ENCODE peak calls at places on chromosomes 2 and 18, in five cellular contexts. E, S, F, C and K are unnamed samples.

GRCh38 chr2:207283356-207283755 is 117.6 kb upstream of the KLF7 start:
- DNase-seq in E (peak), S (no peak), F (peak), C (no peak), K (no peak)

GRCh38 chr2:136004920-136005319 is 19.5 kb upstream of the DARS1 start:
- DNase-seq in E (no peak), S (no peak), F (no peak), C (no peak), K (no peak)

GRCh38 chr2:128250409-128251025 is 68.2 kb downstream of the HS6ST1 start:
- DNase-seq in E (no peak), S (no peak), F (no peak), C (no peak), K (no peak)

GRCh38 chr2:240982821-240983281 is 15.6 kb upstream of the SNED1 start:
- DNase-seq in E (no peak), S (no peak), F (no peak), C (no peak), K (no peak)

GRCh38 chr18:28511421-28511821 is 334.5 kb upstream of the CDH2 start:
- DNase-seq in E (no peak), S (no peak), F (peak), C (peak), K (no peak)

GRCh38 chr2:241773511-241774418 is 2.9 kb upstream of the GAL3ST2 start:
- DNase-seq in E (no peak), S (no peak), F (no peak), C (no peak), K (no peak)

GRCh38 chr2:42809876-42810125 is 17.4 kb upstream of the HAAO start:
- DNase-seq in E (no peak), S (peak), F (no peak), C (peak), K (no peak)

GRCh38 chr2:190863946-190864345 is 16.7 kb upstream of the GLS start:
- DNase-seq in E (no peak), S (no peak), F (no peak), C (no peak), K (no peak)

GRCh38 chr2:12618576-12618975 is 98.2 kb upstream of the TRIB2 start:
- DNase-seq in E (no peak), S (no peak), F (peak), C (no peak), K (no peak)

GRCh38 chr2:49248506-49248905 is 94.2 kb upstream of the FSHR start:
- DNase-seq in E (no peak), S (no peak), F (peak), C (peak), K (no peak)

GRCh38 chr2:198628596-198628995 is 824.2 kb downstream of the PLCL1 start:
- DNase-seq in E (no peak), S (no peak), F (no peak), C (no peak), K (no peak)

GRCh38 chr2:235468978-235469694 is 24.7 kb upstream of the AGAP1 start:
- DNase-seq in E (peak), S (no peak), F (peak), C (peak), K (no peak)

GRCh38 chr2:101771911-101772321 is 74.4 kb downstream of the MAP4K4 start:
- DNase-seq in E (no peak), S (no peak), F (no peak), C (no peak), K (no peak)

GRCh38 chr2:101188683-101189405 is 37.7 kb upstream of the TBC1D8 start:
- DNase-seq in E (no peak), S (no peak), F (peak), C (peak), K (no peak)

GRCh38 chr2:157055660-157056199 is 201.8 kb upstream of the GALNT5 start:
- DNase-seq in E (peak), S (no peak), F (peak), C (peak), K (no peak)

GRCh38 chr2:191646612-191646902 is 31.4 kb upstream of the NABP1 start:
- DNase-seq in E (no peak), S (no peak), F (no peak), C (no peak), K (no peak)

GRCh38 chr2:169933124-169933711 is 106.0 kb downstream of the UBR3 start:
- DNase-seq in E (no peak), S (no peak), F (peak), C (peak), K (no peak)

GRCh38 chr2:227191367-227191766 is 26.9 kb downstream of the COL4A3 start:
- DNase-seq in E (no peak), S (no peak), F (peak), C (no peak), K (no peak)

GRCh38 chr2:176092270-176093144 is at the start of gene HOXD13:
- DNase-seq in E (no peak), S (no peak), F (no peak), C (no peak), K (no peak)

GRCh38 chr2:107681946-107682345 is 144.7 kb upstream of the RGPD4 start:
- DNase-seq in E (no peak), S (no peak), F (peak), C (no peak), K (no peak)

GRCh38 chr2:2845267-2845666 is 514.2 kb upstream of the MYT1L start:
- DNase-seq in E (no peak), S (no peak), F (no peak), C (no peak), K (no peak)

GRCh38 chr2:128441341-128442052 is 122.8 kb upstream of the HS6ST1 start:
- DNase-seq in E (no peak), S (no peak), F (no peak), C (no peak), K (no peak)

GRCh38 chr2:227462463-227462951 is 9.4 kb upstream of the AGFG1 start:
- DNase-seq in E (no peak), S (no peak), F (no peak), C (no peak), K (no peak)

GRCh38 chr2:216034065-216034464 is 20.7 kb upstream of the MREG start:
- DNase-seq in E (peak), S (peak), F (peak), C (peak), K (peak)

GRCh38 chr2:187986392-187987105 is 305.1 kb upstream of the GULP1 start:
- DNase-seq in E (no peak), S (no peak), F (peak), C (peak), K (no peak)

GRCh38 chr2:141182246-141182645 is 948.6 kb downstream of the LRP1B start:
- DNase-seq in E (no peak), S (no peak), F (no peak), C (no peak), K (no peak)

GRCh38 chr18:70448588-70448987 is 159.7 kb downstream of the SOCS6 start:
- DNase-seq in E (no peak), S (no peak), F (no peak), C (no peak), K (no peak)

GRCh38 chr18:63135101-63135500 is 184.5 kb downstream of the BCL2 start:
- DNase-seq in E (no peak), S (no peak), F (no peak), C (no peak), K (no peak)

GRCh38 chr2:45233301-45233700 is 224.0 kb upstream of the SIX2 start:
- DNase-seq in E (no peak), S (no peak), F (peak), C (no peak), K (no peak)